ENCODE peak calls at places on chromosomes 6 and 20, in seven cellular contexts. D is GM12878, E is Peyer's patch, I is A549, G is transverse colon, Q is IMR-90, N is adrenal gland. H is an unnamed sample.

GRCh38 chr6:34964564-34964963 is 75.5 kb downstream of the ANKS1A start:
- DNase-seq in N (no peak), E (no peak), G (no peak), Q (no peak), D (no peak), I (no peak), H (no peak)

GRCh38 chr6:17884501-17885039 is 102.9 kb downstream of the KIF13A start:
- DNase-seq in Q (no peak), G (no peak), E (no peak), N (no peak), D (peak; percentile 80), I (no peak), H (no peak)

GRCh38 chr20:53878262-53879047 is 191.9 kb downstream of the BCAS1 start:
- DNase-seq in G (no peak), I (no peak), D (no peak), Q (no peak), N (no peak), E (no peak), H (peak; percentile 20)

GRCh38 chr6:135675862-135676261 is 175.6 kb upstream of the PDE7B start:
- DNase-seq in N (no peak), G (no peak), I (peak; percentile 59), Q (peak; percentile 41), E (no peak), D (peak; percentile 4), H (no peak)

GRCh38 chr6:44980841-44981240 is 347.3 kb upstream of the RUNX2 start:
- DNase-seq in I (no peak), G (no peak), E (no peak), Q (no peak), N (no peak), D (no peak), H (no peak)

GRCh38 chr6:25366785-25367657 is 87.8 kb downstream of the CARMIL1 start:
- DNase-seq in N (no peak), G (no peak), D (peak; percentile 39), I (no peak), E (no peak), Q (no peak), H (no peak)

GRCh38 chr6:37819802-37820712 is 530 bp downstream of the ZFAND3 start:
- DNase-seq in E (peak; percentile 65), I (peak; percentile 63), N (peak; percentile 60), Q (peak; percentile 65), G (peak; percentile 42), D (peak; percentile 25), H (peak; percentile 59)

GRCh38 chr6:85498596-85499258 is 48.8 kb downstream of the NT5E start:
- DNase-seq in N (no peak), Q (peak; percentile 46), I (peak; percentile 24), E (no peak), D (no peak), G (no peak), H (no peak)

GRCh38 chr6:14270925-14271791 is 153.6 kb downstream of the CD83 start:
- DNase-seq in D (no peak), Q (peak; percentile 74), I (peak; percentile 92), G (peak; percentile 58), N (no peak), E (no peak), H (peak; percentile 81)

GRCh38 chr20:37845261-37845681 is 57.7 kb upstream of the VSTM2L start:
- DNase-seq in N (peak; percentile 27), I (no peak), G (no peak), E (no peak), D (no peak), Q (no peak), H (no peak)

GRCh38 chr6:77038801-77039200 is 424.5 kb downstream of the HTR1B start:
- DNase-seq in N (no peak), E (no peak), I (no peak), G (no peak), Q (peak; percentile 72), D (no peak), H (no peak)

GRCh38 chr20:48350291-48350988 is 477.4 kb downstream of the PREX1 start:
- DNase-seq in I (peak; percentile 52), D (no peak), N (no peak), E (no peak), G (no peak), Q (no peak), H (no peak)

GRCh38 chr6:38656896-38657295 is 17.2 kb upstream of the BTBD9 start:
- DNase-seq in Q (no peak), E (no peak), I (no peak), D (no peak), N (no peak), G (no peak), H (no peak)

GRCh38 chr6:160804639-160805038 is 102.6 kb downstream of the PLG start:
- DNase-seq in D (no peak), I (no peak), G (no peak), E (no peak), N (no peak), Q (no peak), H (no peak)

GRCh38 chr20:1920826-1921225 is 25.6 kb downstream of the SIRPA start:
- DNase-seq in G (no peak), I (no peak), D (no peak), N (no peak), Q (no peak), E (no peak), H (no peak)

GRCh38 chr20:45545754-45546453 is 1.3 kb downstream of the EPPIN start:
- DNase-seq in N (no peak), D (no peak), G (no peak), E (no peak), Q (peak; percentile 37), I (peak; percentile 26), H (no peak)

GRCh38 chr6:64969139-64969538 is 737.9 kb downstream of the EYS start:
- DNase-seq in Q (no peak), I (no peak), G (no peak), N (no peak), D (no peak), E (no peak), H (no peak)

GRCh38 chr20:36311854-36312723 is 6.0 kb downstream of the DLGAP4 start:
- DNase-seq in I (no peak), G (no peak), N (peak; percentile 7), Q (no peak), D (no peak), E (no peak), H (no peak)

GRCh38 chr6:827431-827830 is 134.5 kb upstream of the EXOC2 start:
- DNase-seq in Q (no peak), D (peak; percentile 23), I (no peak), E (no peak), N (no peak), G (no peak), H (no peak)

GRCh38 chr20:49792006-49792405 is 20.6 kb upstream of the SLC9A8 start:
- DNase-seq in D (no peak), G (no peak), Q (peak; percentile 49), I (no peak), E (no peak), N (no peak), H (no peak)

GRCh38 chr20:49792611-49793010 is 20.0 kb upstream of the SLC9A8 start:
- DNase-seq in E (no peak), G (no peak), I (no peak), D (no peak), Q (no peak), N (no peak), H (no peak)

GRCh38 chr20:49787371-49788357 is 25.0 kb upstream of the SLC9A8 start:
- DNase-seq in D (no peak), Q (no peak), N (no peak), G (no peak), E (no peak), I (no peak), H (no peak)

GRCh38 chr20:49791165-49791564 is 21.5 kb upstream of the SLC9A8 start:
- DNase-seq in Q (no peak), I (no peak), E (no peak), G (no peak), D (no peak), N (no peak), H (no peak)

GRCh38 chr20:49790077-49790798 is 22.4 kb upstream of the SLC9A8 start:
- DNase-seq in D (no peak), N (peak; percentile 49), E (peak; percentile 62), G (no peak), I (peak; percentile 89), Q (peak; percentile 89), H (no peak)
- TF ChIP-seq POLR2A in D (no peak), N (no peak), E (no peak), G (no peak), I (no peak), Q (no peak), H (no peak)

GRCh38 chr20:52192296-52193007 is 873 bp upstream of the ZFP64 start:
- DNase-seq in G (no peak), I (peak; percentile 79), E (peak; percentile 70), N (no peak), Q (no peak), D (peak; percentile 35), H (no peak)
- TF ChIP-seq CTCF in G (peak; percentile 46), I (no peak), E (peak; percentile 35), N (peak; percentile 28), Q (no peak), D (peak; percentile 37), H (no peak)

GRCh38 chr20:46563848-46564197 is 13.4 kb upstream of the OCSTAMP start:
- DNase-seq in D (no peak), N (no peak), I (no peak), E (no peak), Q (no peak), G (no peak), H (no peak)

GRCh38 chr20:46564241-46564957 is 13.9 kb upstream of the OCSTAMP start:
- DNase-seq in D (no peak), Q (no peak), G (no peak), N (no peak), I (no peak), E (no peak), H (no peak)

GRCh38 chr20:46562009-46562372 is 11.5 kb upstream of the OCSTAMP start:
- DNase-seq in I (no peak), D (no peak), E (no peak), N (no peak), Q (no peak), G (no peak), H (no peak)

GRCh38 chr20:46562373-46563169 is 12.1 kb upstream of the OCSTAMP start:
- DNase-seq in G (peak; percentile 73), D (no peak), I (peak; percentile 50), Q (peak; percentile 64), N (peak; percentile 66), E (peak; percentile 86), H (peak; percentile 69)

DNA sequence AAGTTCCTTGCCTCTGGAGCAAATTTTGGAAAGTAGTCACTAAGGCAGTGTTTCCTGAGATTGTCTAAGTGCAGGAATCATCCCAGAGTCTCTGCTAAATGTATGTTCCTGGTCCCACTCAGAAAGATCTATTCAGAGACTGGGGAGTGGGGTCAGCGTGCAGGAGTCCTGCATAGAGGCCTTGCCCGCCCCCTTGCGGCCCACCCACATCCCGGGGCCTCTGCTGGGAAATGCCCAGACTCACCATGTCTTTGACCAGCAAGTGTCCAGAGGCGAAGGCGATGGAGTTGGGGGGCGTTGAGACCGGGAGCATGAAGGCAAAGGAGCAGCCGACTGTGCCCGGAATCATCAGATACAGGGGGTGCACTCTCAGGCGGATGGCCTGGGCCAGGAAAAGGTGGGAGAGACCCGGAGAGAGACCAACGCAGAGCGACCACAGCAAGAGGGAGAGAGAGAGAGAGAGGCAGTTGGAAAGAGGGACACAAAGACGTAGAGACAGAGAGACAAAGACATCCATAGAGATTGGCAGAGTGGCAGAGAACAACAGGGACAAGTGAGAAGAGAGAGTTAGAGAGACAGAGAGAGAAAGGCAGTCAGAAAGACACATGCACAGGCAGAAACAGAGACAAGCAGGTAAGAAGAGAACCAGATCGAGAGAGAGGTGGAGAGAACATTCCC is 12.9 kb upstream of the OCSTAMP start:
- DNase-seq in D (no peak), E (no peak), N (no peak), Q (no peak), I (no peak), G (no peak), H (peak; percentile 68)
- H3K4me3 ChIP-seq in D (no peak overlapping the region), E (no peak overlapping the region), N (no peak overlapping the region), Q (no peak overlapping the region), I (no peak overlapping the region), G (no peak overlapping the region), H (no peak overlapping the region)

GRCh38 chr20:63620991-63621390 is 5.9 kb downstream of the GMEB2 start:
- DNase-seq in G (no peak), N (no peak), D (no peak), Q (no peak), E (no peak), I (no peak), H (no peak)
- TF ChIP-seq POLR2A in G (no peak), N (no peak), D (no peak), Q (no peak), E (no peak), I (no peak), H (no peak)

H was measured in lower leg skin.